ENCODE peak calls at places on chromosome 22, in six cellular contexts. S is activated CD4-positive, CD25-positive, alpha-beta regulatory T cell; C is cardiac fibroblast; X is midbrain; K is CD8-positive, alpha-beta T cell; F is left ventricle myocardium superior. I is an unnamed sample.

GRCh38 chr22:41642711-41643110 is 21.6 kb downstream of the XRCC6 start:
- DNase-seq in K (no peak), F (no peak), X (no peak), S (no peak), C (no peak), I (no peak)

GRCh38 chr22:33969052-33969451 is 48.8 kb upstream of the LARGE1 start:
- DNase-seq in K (no peak), F (no peak), C (no peak), S (no peak), X (no peak), I (no peak)

GRCh38 chr22:18104566-18104965 is 6.0 kb upstream of the TUBA8 start:
- DNase-seq in F (no peak), S (no peak), K (no peak), C (peak), X (no peak), I (no peak)

GRCh38 chr22:31488988-31489617 is 539 bp downstream of the EIF4ENIF1 start:
- DNase-seq in F (peak), C (peak), K (no peak), X (no peak), S (peak), I (peak)

GRCh38 chr22:42919199-42919598 is 62.1 kb upstream of the ARFGAP3 start:
- DNase-seq in F (no peak), C (no peak), X (no peak), S (no peak), K (no peak), I (peak)

GRCh38 chr22:44448271-44448780 is 49.7 kb downstream of the RTL6 start:
- DNase-seq in C (peak), S (no peak), X (peak), K (no peak), F (peak), I (peak)

GRCh38 chr22:43154887-43155536 is 3.7 kb downstream of the TSPO start:
- DNase-seq in X (no peak), K (no peak), C (no peak), S (no peak), F (peak), I (no peak)

GRCh38 chr22:37904572-37905533 is 1.2 kb upstream of the MICALL1 start:
- DNase-seq in S (no peak), C (peak), K (no peak), F (no peak), X (peak), I (peak)

GRCh38 chr22:32987081-32987631 is 71.0 kb downstream of the SYN3 start:
- DNase-seq in X (peak), K (no peak), C (no peak), S (no peak), F (no peak), I (peak)

GRCh38 chr22:42472671-42473070 is 40.5 kb upstream of the NFAM1 start:
- DNase-seq in S (no peak), F (no peak), K (no peak), X (no peak), C (no peak), I (no peak)